ENCODE peak calls at places on chromosomes 1 and 21, in nine cellular contexts. One of them, this sample, is unnamed.

GRCh38 chr1:29202053-29202452 is 20.4 kb upstream of the SRSF4 start:
- DNase-seq in NT2/D1: no peak
- DNase-seq in GM10248: no peak
- DNase-seq in memory B cell: no peak
- DNase-seq in activated CD4-positive, alpha-beta T cell treated with anti-CD3 and anti-CD28 coated beads for 36 hours: no peak
- DNase-seq in Ammon's horn: peak
- DNase-seq in endodermal cell: no peak
- DNase-seq in T-helper 2 cell: no peak
- DNase-seq in activated CD8-positive, alpha-beta memory T cell treated with anti-CD3 and anti-CD28 coated beads for 48 hours: no peak
- DNase-seq in this sample: no peak

GRCh38 chr1:51344602-51345299 is 14.4 kb upstream of the TTC39A start:
- DNase-seq in GM10248: peak
- DNase-seq in activated CD8-positive, alpha-beta memory T cell treated with anti-CD3 and anti-CD28 coated beads for 48 hours: no peak
- DNase-seq in endodermal cell: peak
- DNase-seq in memory B cell: no peak
- DNase-seq in NT2/D1: no peak
- DNase-seq in activated CD4-positive, alpha-beta T cell treated with anti-CD3 and anti-CD28 coated beads for 36 hours: no peak
- DNase-seq in Ammon's horn: no peak
- DNase-seq in T-helper 2 cell: no peak
- DNase-seq in this sample: no peak

GRCh38 chr1:89724369-89725015 is 91.6 kb downstream of the LRRC8C start:
- DNase-seq in activated CD4-positive, alpha-beta T cell treated with anti-CD3 and anti-CD28 coated beads for 36 hours: peak
- DNase-seq in endodermal cell: no peak
- DNase-seq in T-helper 2 cell: no peak
- DNase-seq in NT2/D1: no peak
- DNase-seq in activated CD8-positive, alpha-beta memory T cell treated with anti-CD3 and anti-CD28 coated beads for 48 hours: peak
- DNase-seq in Ammon's horn: peak
- DNase-seq in GM10248: peak
- DNase-seq in memory B cell: no peak
- DNase-seq in this sample: no peak

GRCh38 chr1:203600782-203601513 is 25.7 kb upstream of the ATP2B4 start:
- DNase-seq in activated CD8-positive, alpha-beta memory T cell treated with anti-CD3 and anti-CD28 coated beads for 48 hours: no peak
- DNase-seq in activated CD4-positive, alpha-beta T cell treated with anti-CD3 and anti-CD28 coated beads for 36 hours: no peak
- DNase-seq in Ammon's horn: no peak
- DNase-seq in NT2/D1: no peak
- DNase-seq in memory B cell: no peak
- DNase-seq in GM10248: no peak
- DNase-seq in endodermal cell: no peak
- DNase-seq in T-helper 2 cell: no peak
- DNase-seq in this sample: no peak

GRCh38 chr1:13784971-13785370 is 85.0 kb downstream of the PRDM2 start:
- DNase-seq in memory B cell: no peak
- DNase-seq in activated CD8-positive, alpha-beta memory T cell treated with anti-CD3 and anti-CD28 coated beads for 48 hours: no peak
- DNase-seq in activated CD4-positive, alpha-beta T cell treated with anti-CD3 and anti-CD28 coated beads for 36 hours: no peak
- DNase-seq in endodermal cell: no peak
- DNase-seq in NT2/D1: no peak
- DNase-seq in Ammon's horn: no peak
- DNase-seq in GM10248: no peak
- DNase-seq in T-helper 2 cell: no peak
- DNase-seq in this sample: no peak

GRCh38 chr1:35298464-35298863 is 30.0 kb downstream of the ZMYM4 start:
- DNase-seq in endodermal cell: peak
- DNase-seq in activated CD8-positive, alpha-beta memory T cell treated with anti-CD3 and anti-CD28 coated beads for 48 hours: no peak
- DNase-seq in GM10248: peak
- DNase-seq in T-helper 2 cell: peak
- DNase-seq in Ammon's horn: peak
- DNase-seq in NT2/D1: no peak
- DNase-seq in memory B cell: peak
- DNase-seq in activated CD4-positive, alpha-beta T cell treated with anti-CD3 and anti-CD28 coated beads for 36 hours: peak
- DNase-seq in this sample: peak

GRCh38 chr1:24156542-24157260 is 13.8 kb upstream of the IL22RA1 start:
- DNase-seq in Ammon's horn: no peak
- DNase-seq in activated CD4-positive, alpha-beta T cell treated with anti-CD3 and anti-CD28 coated beads for 36 hours: no peak
- DNase-seq in endodermal cell: no peak
- DNase-seq in GM10248: no peak
- DNase-seq in memory B cell: no peak
- DNase-seq in T-helper 2 cell: no peak
- DNase-seq in activated CD8-positive, alpha-beta memory T cell treated with anti-CD3 and anti-CD28 coated beads for 48 hours: no peak
- DNase-seq in NT2/D1: no peak
- DNase-seq in this sample: no peak

GRCh38 chr21:40602105-40602504 is 244.9 kb downstream of the DSCAM start:
- DNase-seq in T-helper 2 cell: no peak
- DNase-seq in GM10248: no peak
- DNase-seq in Ammon's horn: no peak
- DNase-seq in endodermal cell: no peak
- DNase-seq in activated CD4-positive, alpha-beta T cell treated with anti-CD3 and anti-CD28 coated beads for 36 hours: no peak
- DNase-seq in memory B cell: no peak
- DNase-seq in NT2/D1: no peak
- DNase-seq in activated CD8-positive, alpha-beta memory T cell treated with anti-CD3 and anti-CD28 coated beads for 48 hours: no peak
- DNase-seq in this sample: no peak

GRCh38 chr21:36433011-36433709 is 46.8 kb downstream of the CLDN14 start:
- DNase-seq in endodermal cell: no peak
- DNase-seq in T-helper 2 cell: no peak
- DNase-seq in memory B cell: no peak
- DNase-seq in activated CD8-positive, alpha-beta memory T cell treated with anti-CD3 and anti-CD28 coated beads for 48 hours: no peak
- DNase-seq in activated CD4-positive, alpha-beta T cell treated with anti-CD3 and anti-CD28 coated beads for 36 hours: no peak
- DNase-seq in NT2/D1: no peak
- DNase-seq in GM10248: no peak
- DNase-seq in Ammon's horn: no peak
- DNase-seq in this sample: no peak

GRCh38 chr1:94927405-94928175 is 680 bp upstream of the CNN3 start:
- DNase-seq in activated CD8-positive, alpha-beta memory T cell treated with anti-CD3 and anti-CD28 coated beads for 48 hours: no peak
- DNase-seq in memory B cell: no peak
- DNase-seq in Ammon's horn: peak
- DNase-seq in T-helper 2 cell: no peak
- DNase-seq in endodermal cell: no peak
- DNase-seq in activated CD4-positive, alpha-beta T cell treated with anti-CD3 and anti-CD28 coated beads for 36 hours: peak
- DNase-seq in GM10248: no peak
- DNase-seq in NT2/D1: peak
- DNase-seq in this sample: no peak

GRCh38 chr1:41713557-41714327 is 205.0 kb downstream of the HIVEP3 start:
- DNase-seq in activated CD8-positive, alpha-beta memory T cell treated with anti-CD3 and anti-CD28 coated beads for 48 hours: no peak
- DNase-seq in memory B cell: no peak
- DNase-seq in endodermal cell: no peak
- DNase-seq in Ammon's horn: no peak
- DNase-seq in T-helper 2 cell: no peak
- DNase-seq in activated CD4-positive, alpha-beta T cell treated with anti-CD3 and anti-CD28 coated beads for 36 hours: no peak
- DNase-seq in GM10248: no peak
- DNase-seq in NT2/D1: peak
- DNase-seq in this sample: no peak

GRCh38 chr1:19811206-19811851 is 3.8 kb downstream of the RNF186 start:
- DNase-seq in memory B cell: no peak
- DNase-seq in NT2/D1: no peak
- DNase-seq in activated CD4-positive, alpha-beta T cell treated with anti-CD3 and anti-CD28 coated beads for 36 hours: peak
- DNase-seq in GM10248: peak
- DNase-seq in Ammon's horn: no peak
- DNase-seq in activated CD8-positive, alpha-beta memory T cell treated with anti-CD3 and anti-CD28 coated beads for 48 hours: peak
- DNase-seq in endodermal cell: peak
- DNase-seq in T-helper 2 cell: peak
- DNase-seq in this sample: peak

GRCh38 chr21:27423073-27423472 is 456.2 kb upstream of the ADAMTS5 start:
- DNase-seq in NT2/D1: no peak
- DNase-seq in activated CD8-positive, alpha-beta memory T cell treated with anti-CD3 and anti-CD28 coated beads for 48 hours: no peak
- DNase-seq in Ammon's horn: no peak
- DNase-seq in T-helper 2 cell: no peak
- DNase-seq in memory B cell: no peak
- DNase-seq in activated CD4-positive, alpha-beta T cell treated with anti-CD3 and anti-CD28 coated beads for 36 hours: no peak
- DNase-seq in endodermal cell: no peak
- DNase-seq in GM10248: no peak
- DNase-seq in this sample: no peak

GRCh38 chr21:43681650-43682049 is 22.3 kb downstream of the RRP1B start:
- DNase-seq in GM10248: no peak
- DNase-seq in Ammon's horn: no peak
- DNase-seq in NT2/D1: no peak
- DNase-seq in T-helper 2 cell: no peak
- DNase-seq in activated CD4-positive, alpha-beta T cell treated with anti-CD3 and anti-CD28 coated beads for 36 hours: no peak
- DNase-seq in memory B cell: no peak
- DNase-seq in activated CD8-positive, alpha-beta memory T cell treated with anti-CD3 and anti-CD28 coated beads for 48 hours: no peak
- DNase-seq in endodermal cell: no peak
- DNase-seq in this sample: no peak

GRCh38 chr21:38188037-38188436 is 68.8 kb upstream of the KCNJ15 start:
- DNase-seq in NT2/D1: no peak
- DNase-seq in memory B cell: no peak
- DNase-seq in T-helper 2 cell: no peak
- DNase-seq in activated CD4-positive, alpha-beta T cell treated with anti-CD3 and anti-CD28 coated beads for 36 hours: no peak
- DNase-seq in Ammon's horn: no peak
- DNase-seq in GM10248: no peak
- DNase-seq in endodermal cell: no peak
- DNase-seq in activated CD8-positive, alpha-beta memory T cell treated with anti-CD3 and anti-CD28 coated beads for 48 hours: no peak
- DNase-seq in this sample: no peak

GRCh38 chr1:15219280-15220023 is 27.6 kb upstream of the FHAD1 start:
- DNase-seq in activated CD4-positive, alpha-beta T cell treated with anti-CD3 and anti-CD28 coated beads for 36 hours: no peak
- DNase-seq in Ammon's horn: no peak
- DNase-seq in NT2/D1: no peak
- DNase-seq in memory B cell: no peak
- DNase-seq in endodermal cell: no peak
- DNase-seq in activated CD8-positive, alpha-beta memory T cell treated with anti-CD3 and anti-CD28 coated beads for 48 hours: no peak
- DNase-seq in T-helper 2 cell: no peak
- DNase-seq in GM10248: no peak
- DNase-seq in this sample: no peak

GRCh38 chr1:232280910-232281309 is 349.0 kb downstream of the SIPA1L2 start:
- DNase-seq in activated CD4-positive, alpha-beta T cell treated with anti-CD3 and anti-CD28 coated beads for 36 hours: no peak
- DNase-seq in T-helper 2 cell: no peak
- DNase-seq in activated CD8-positive, alpha-beta memory T cell treated with anti-CD3 and anti-CD28 coated beads for 48 hours: no peak
- DNase-seq in GM10248: no peak
- DNase-seq in Ammon's horn: no peak
- DNase-seq in memory B cell: no peak
- DNase-seq in endodermal cell: peak
- DNase-seq in NT2/D1: peak
- DNase-seq in this sample: no peak

GRCh38 chr1:26913754-26914619 is at the start of gene NR0B2:
- DNase-seq in activated CD8-positive, alpha-beta memory T cell treated with anti-CD3 and anti-CD28 coated beads for 48 hours: no peak
- DNase-seq in memory B cell: no peak
- DNase-seq in Ammon's horn: no peak
- DNase-seq in activated CD4-positive, alpha-beta T cell treated with anti-CD3 and anti-CD28 coated beads for 36 hours: no peak
- DNase-seq in GM10248: no peak
- DNase-seq in NT2/D1: no peak
- DNase-seq in endodermal cell: peak
- DNase-seq in T-helper 2 cell: no peak
- DNase-seq in this sample: no peak

GRCh38 chr1:11784993-11785769 is 20.6 kb downstream of the MTHFR start:
- DNase-seq in GM10248: peak
- DNase-seq in NT2/D1: no peak
- DNase-seq in activated CD4-positive, alpha-beta T cell treated with anti-CD3 and anti-CD28 coated beads for 36 hours: peak
- DNase-seq in memory B cell: peak
- DNase-seq in endodermal cell: peak
- DNase-seq in Ammon's horn: peak
- DNase-seq in T-helper 2 cell: no peak
- DNase-seq in activated CD8-positive, alpha-beta memory T cell treated with anti-CD3 and anti-CD28 coated beads for 48 hours: peak
- DNase-seq in this sample: peak

GRCh38 chr1:33126411-33127000 is 45.6 kb downstream of the AZIN2 start:
- DNase-seq in activated CD8-positive, alpha-beta memory T cell treated with anti-CD3 and anti-CD28 coated beads for 48 hours: no peak
- DNase-seq in memory B cell: no peak
- DNase-seq in NT2/D1: no peak
- DNase-seq in T-helper 2 cell: no peak
- DNase-seq in activated CD4-positive, alpha-beta T cell treated with anti-CD3 and anti-CD28 coated beads for 36 hours: no peak
- DNase-seq in GM10248: no peak
- DNase-seq in endodermal cell: peak
- DNase-seq in Ammon's horn: no peak
- DNase-seq in this sample: no peak

GRCh38 chr21:37532868-37533780 is 166.6 kb downstream of the DYRK1A start:
- DNase-seq in T-helper 2 cell: no peak
- DNase-seq in activated CD4-positive, alpha-beta T cell treated with anti-CD3 and anti-CD28 coated beads for 36 hours: peak
- DNase-seq in endodermal cell: peak
- DNase-seq in activated CD8-positive, alpha-beta memory T cell treated with anti-CD3 and anti-CD28 coated beads for 48 hours: peak
- DNase-seq in memory B cell: no peak
- DNase-seq in Ammon's horn: no peak
- DNase-seq in NT2/D1: no peak
- DNase-seq in GM10248: peak
- DNase-seq in this sample: no peak

GRCh38 chr1:7225711-7226505 is 440.7 kb downstream of the CAMTA1 start:
- DNase-seq in NT2/D1: no peak
- DNase-seq in GM10248: no peak
- DNase-seq in activated CD8-positive, alpha-beta memory T cell treated with anti-CD3 and anti-CD28 coated beads for 48 hours: no peak
- DNase-seq in Ammon's horn: no peak
- DNase-seq in T-helper 2 cell: no peak
- DNase-seq in memory B cell: no peak
- DNase-seq in activated CD4-positive, alpha-beta T cell treated with anti-CD3 and anti-CD28 coated beads for 36 hours: no peak
- DNase-seq in endodermal cell: peak
- DNase-seq in this sample: no peak

GRCh38 chr1:187621961-187622360 is 793.2 kb downstream of the PLA2G4A start:
- DNase-seq in activated CD4-positive, alpha-beta T cell treated with anti-CD3 and anti-CD28 coated beads for 36 hours: no peak
- DNase-seq in activated CD8-positive, alpha-beta memory T cell treated with anti-CD3 and anti-CD28 coated beads for 48 hours: no peak
- DNase-seq in T-helper 2 cell: no peak
- DNase-seq in GM10248: no peak
- DNase-seq in Ammon's horn: peak
- DNase-seq in NT2/D1: no peak
- DNase-seq in endodermal cell: no peak
- DNase-seq in memory B cell: no peak
- DNase-seq in this sample: no peak

GRCh38 chr1:8211620-8212442 is 106.1 kb upstream of the SLC45A1 start:
- DNase-seq in NT2/D1: no peak
- DNase-seq in GM10248: no peak
- DNase-seq in T-helper 2 cell: no peak
- DNase-seq in memory B cell: no peak
- DNase-seq in activated CD8-positive, alpha-beta memory T cell treated with anti-CD3 and anti-CD28 coated beads for 48 hours: no peak
- DNase-seq in endodermal cell: no peak
- DNase-seq in Ammon's horn: no peak
- DNase-seq in activated CD4-positive, alpha-beta T cell treated with anti-CD3 and anti-CD28 coated beads for 36 hours: peak
- DNase-seq in this sample: no peak

GRCh38 chr1:180301135-180301737 is 71.2 kb downstream of the LHX4 start:
- DNase-seq in activated CD4-positive, alpha-beta T cell treated with anti-CD3 and anti-CD28 coated beads for 36 hours: no peak
- DNase-seq in GM10248: no peak
- DNase-seq in endodermal cell: no peak
- DNase-seq in memory B cell: no peak
- DNase-seq in NT2/D1: no peak
- DNase-seq in T-helper 2 cell: no peak
- DNase-seq in Ammon's horn: no peak
- DNase-seq in activated CD8-positive, alpha-beta memory T cell treated with anti-CD3 and anti-CD28 coated beads for 48 hours: no peak
- DNase-seq in this sample: no peak

GRCh38 chr21:37463083-37463780 is 96.7 kb downstream of the DYRK1A start:
- DNase-seq in NT2/D1: no peak
- DNase-seq in endodermal cell: peak
- DNase-seq in memory B cell: peak
- DNase-seq in T-helper 2 cell: no peak
- DNase-seq in GM10248: peak
- DNase-seq in activated CD4-positive, alpha-beta T cell treated with anti-CD3 and anti-CD28 coated beads for 36 hours: peak
- DNase-seq in Ammon's horn: no peak
- DNase-seq in activated CD8-positive, alpha-beta memory T cell treated with anti-CD3 and anti-CD28 coated beads for 48 hours: no peak
- DNase-seq in this sample: no peak

GRCh38 chr1:164699815-164700491 is 141.0 kb downstream of the PBX1 start:
- DNase-seq in memory B cell: no peak
- DNase-seq in NT2/D1: no peak
- DNase-seq in GM10248: no peak
- DNase-seq in Ammon's horn: no peak
- DNase-seq in activated CD4-positive, alpha-beta T cell treated with anti-CD3 and anti-CD28 coated beads for 36 hours: no peak
- DNase-seq in endodermal cell: no peak
- DNase-seq in activated CD8-positive, alpha-beta memory T cell treated with anti-CD3 and anti-CD28 coated beads for 48 hours: no peak
- DNase-seq in T-helper 2 cell: no peak
- DNase-seq in this sample: no peak

GRCh38 chr1:20160034-20160433 is 20.9 kb downstream of the PLA2G2F start:
- DNase-seq in Ammon's horn: no peak
- DNase-seq in GM10248: no peak
- DNase-seq in NT2/D1: no peak
- DNase-seq in memory B cell: no peak
- DNase-seq in activated CD4-positive, alpha-beta T cell treated with anti-CD3 and anti-CD28 coated beads for 36 hours: no peak
- DNase-seq in endodermal cell: no peak
- DNase-seq in T-helper 2 cell: no peak
- DNase-seq in activated CD8-positive, alpha-beta memory T cell treated with anti-CD3 and anti-CD28 coated beads for 48 hours: no peak
- DNase-seq in this sample: no peak

GRCh38 chr1:232014941-232015340 is 388.4 kb downstream of the DISC1 start:
- DNase-seq in endodermal cell: no peak
- DNase-seq in activated CD8-positive, alpha-beta memory T cell treated with anti-CD3 and anti-CD28 coated beads for 48 hours: no peak
- DNase-seq in memory B cell: no peak
- DNase-seq in NT2/D1: no peak
- DNase-seq in T-helper 2 cell: no peak
- DNase-seq in Ammon's horn: no peak
- DNase-seq in GM10248: no peak
- DNase-seq in activated CD4-positive, alpha-beta T cell treated with anti-CD3 and anti-CD28 coated beads for 36 hours: no peak
- DNase-seq in this sample: no peak

This sample was measured in GM19239.